ENCODE peak calls at places on chromosomes 6 and 20, in seven cellular contexts. H is cardiac muscle cell; G is T-helper 17 cell; P is activated CD8-positive, alpha-beta memory T cell treated with anti-CD3 and anti-CD28 coated beads, Interleukin-2, amount 50 U/mL, for 48 hours; E is type B pancreatic cell; V is T1000; Y is right cardiac atrium. A is an unnamed sample.
A peak's percentile ranks its signal among the peaks of the same experiment; 100 is the strongest.

GRCh38 chr20:33537608-33538007 is 47.7 kb downstream of the CBFA2T2 start:
- DNase-seq in H (no peak), Y (no peak), G (no peak), P (no peak), E (no peak), V (no peak), A (no peak)

GRCh38 chr6:1766663-1767062 is 156.9 kb downstream of the FOXC1 start:
- DNase-seq in H (peak; percentile 65), Y (peak; percentile 67), G (no peak), P (no peak), E (no peak), V (no peak), A (no peak)

GRCh38 chr6:129094147-129094546 is 211.2 kb downstream of the LAMA2 start:
- DNase-seq in Y (no peak), G (no peak), H (peak; percentile 24), P (no peak), V (no peak), E (no peak), A (no peak)

GRCh38 chr6:26421259-26422144 is 18.8 kb upstream of the BTN3A3 start:
- DNase-seq in V (peak; percentile 67), P (peak; percentile 71), H (peak; percentile 91), G (peak; percentile 30), Y (peak; percentile 65), E (peak; percentile 72), A (peak; percentile 85)

GRCh38 chr6:149508485-149508884 is 23.7 kb upstream of the ZC3H12D start:
- DNase-seq in P (no peak), Y (no peak), H (no peak), E (no peak), V (no peak), G (peak; percentile 28), A (no peak)

GRCh38 chr20:44733341-44734069 is 12.2 kb upstream of the KCNK15 start:
- DNase-seq in V (peak; percentile 81), E (no peak), P (peak; percentile 79), Y (peak; percentile 72), G (peak; percentile 31), H (peak; percentile 83), A (no peak)

GRCh38 chr6:33692760-33693158 is 18.7 kb downstream of the UQCC2 start:
- DNase-seq in G (peak; percentile 52), P (peak; percentile 81), V (no peak), H (peak; percentile 24), E (no peak), Y (no peak), A (no peak)

GRCh38 chr6:165961236-165961751 is 206.4 kb downstream of the TBXT start:
- DNase-seq in G (no peak), Y (no peak), H (no peak), E (no peak), P (no peak), V (no peak), A (no peak)

GRCh38 chr6:47165918-47166317 is 123.8 kb upstream of the ADGRF1 start:
- DNase-seq in G (no peak), V (no peak), Y (no peak), E (no peak), P (no peak), H (no peak), A (no peak)

GRCh38 chr6:41940759-41941279 is 789 bp downstream of the CCND3 start:
- DNase-seq in V (no peak), H (peak; percentile 45), G (peak; percentile 34), E (no peak), P (peak; percentile 77), Y (peak; percentile 66), A (no peak)

GRCh38 chr6:218153-219018 is 73.9 kb upstream of the DUSP22 start:
- DNase-seq in G (no peak), P (no peak), Y (no peak), E (no peak), H (no peak), V (no peak), A (no peak)

GRCh38 chr6:143115698-143116097 is 55.0 kb downstream of the AIG1 start:
- DNase-seq in V (no peak), G (no peak), P (no peak), Y (no peak), E (no peak), H (no peak), A (no peak)